ENCODE peak calls at places on chromosomes 5 and 9, in eight cellular contexts. One of them, this sample, is unnamed.

GRCh38 chr5:146076455-146076854 is 28.9 kb downstream of the PLAC8L1 start:
- DNase-seq in fibroblast of lung: no peak
- DNase-seq in hepatocyte: no peak
- DNase-seq in endothelial cell of umbilical vein: no peak
- DNase-seq in GM23338: peak
- DNase-seq in neuronal stem cell: peak
- DNase-seq in PC-9: no peak
- DNase-seq in A549: no peak
- DNase-seq in this sample: no peak

GRCh38 chr9:4939118-4939561 is 45.9 kb upstream of the JAK2 start:
- DNase-seq in endothelial cell of umbilical vein: peak
- DNase-seq in GM23338: no peak
- DNase-seq in fibroblast of lung: no peak
- DNase-seq in PC-9: no peak
- DNase-seq in neuronal stem cell: no peak
- DNase-seq in A549: no peak
- DNase-seq in hepatocyte: no peak
- DNase-seq in this sample: no peak

GRCh38 chr5:44845777-44846176 is 37.0 kb downstream of the MRPS30 start:
- DNase-seq in GM23338: no peak
- DNase-seq in endothelial cell of umbilical vein: no peak
- DNase-seq in fibroblast of lung: no peak
- DNase-seq in neuronal stem cell: no peak
- DNase-seq in A549: no peak
- DNase-seq in hepatocyte: no peak
- DNase-seq in PC-9: no peak
- DNase-seq in this sample: no peak

GRCh38 chr5:16933337-16933736 is 2.8 kb downstream of the MYO10 start:
- DNase-seq in A549: no peak
- DNase-seq in PC-9: no peak
- DNase-seq in neuronal stem cell: no peak
- DNase-seq in GM23338: no peak
- DNase-seq in fibroblast of lung: no peak
- DNase-seq in endothelial cell of umbilical vein: peak
- DNase-seq in hepatocyte: no peak
- DNase-seq in this sample: peak

GRCh38 chr5:136226401-136226800 is 33.4 kb upstream of the SMIM32 start:
- DNase-seq in A549: no peak
- DNase-seq in PC-9: no peak
- DNase-seq in hepatocyte: no peak
- DNase-seq in neuronal stem cell: no peak
- DNase-seq in endothelial cell of umbilical vein: no peak
- DNase-seq in GM23338: no peak
- DNase-seq in fibroblast of lung: no peak
- DNase-seq in this sample: no peak

GRCh38 chr9:132997591-132997990 is 19.1 kb downstream of the GFI1B start:
- DNase-seq in PC-9: no peak
- DNase-seq in neuronal stem cell: no peak
- DNase-seq in A549: no peak
- DNase-seq in endothelial cell of umbilical vein: no peak
- DNase-seq in hepatocyte: peak
- DNase-seq in GM23338: no peak
- DNase-seq in fibroblast of lung: no peak
- DNase-seq in this sample: peak

GRCh38 chr5:56094579-56095361 is 100.0 kb upstream of the IL6ST start:
- DNase-seq in PC-9: no peak
- DNase-seq in fibroblast of lung: no peak
- DNase-seq in neuronal stem cell: no peak
- DNase-seq in endothelial cell of umbilical vein: no peak
- DNase-seq in A549: no peak
- DNase-seq in GM23338: no peak
- DNase-seq in hepatocyte: no peak
- DNase-seq in this sample: no peak

GRCh38 chr5:103411721-103412120 is 150.9 kb downstream of the NUDT12 start:
- DNase-seq in PC-9: no peak
- DNase-seq in fibroblast of lung: no peak
- DNase-seq in GM23338: no peak
- DNase-seq in neuronal stem cell: no peak
- DNase-seq in A549: no peak
- DNase-seq in hepatocyte: no peak
- DNase-seq in endothelial cell of umbilical vein: no peak
- DNase-seq in this sample: no peak

GRCh38 chr5:4229866-4230265 is 634.2 kb downstream of the IRX1 start:
- DNase-seq in A549: no peak
- DNase-seq in neuronal stem cell: no peak
- DNase-seq in GM23338: no peak
- DNase-seq in PC-9: no peak
- DNase-seq in fibroblast of lung: no peak
- DNase-seq in hepatocyte: no peak
- DNase-seq in endothelial cell of umbilical vein: no peak
- DNase-seq in this sample: peak

GRCh38 chr5:168086104-168086610 is 205.3 kb upstream of the WWC1 start:
- DNase-seq in hepatocyte: peak
- DNase-seq in endothelial cell of umbilical vein: no peak
- DNase-seq in fibroblast of lung: no peak
- DNase-seq in A549: peak
- DNase-seq in neuronal stem cell: no peak
- DNase-seq in PC-9: peak
- DNase-seq in GM23338: peak
- DNase-seq in this sample: no peak

GRCh38 chr5:101977729-101978345 is 318.2 kb downstream of the SLCO4C1 start:
- DNase-seq in endothelial cell of umbilical vein: peak
- DNase-seq in A549: peak
- DNase-seq in GM23338: peak
- DNase-seq in PC-9: no peak
- DNase-seq in neuronal stem cell: peak
- DNase-seq in hepatocyte: peak
- DNase-seq in fibroblast of lung: peak
- DNase-seq in this sample: peak

GRCh38 chr5:154756871-154757646 is 1.9 kb downstream of the LARP1 start:
- DNase-seq in endothelial cell of umbilical vein: peak
- DNase-seq in neuronal stem cell: peak
- DNase-seq in GM23338: peak
- DNase-seq in hepatocyte: peak
- DNase-seq in PC-9: peak
- DNase-seq in A549: no peak
- DNase-seq in fibroblast of lung: peak
- DNase-seq in this sample: peak

GRCh38 chr5:34538026-34538672 is 118.0 kb upstream of the RAI14 start:
- DNase-seq in endothelial cell of umbilical vein: no peak
- DNase-seq in neuronal stem cell: no peak
- DNase-seq in hepatocyte: no peak
- DNase-seq in PC-9: no peak
- DNase-seq in fibroblast of lung: no peak
- DNase-seq in GM23338: peak
- DNase-seq in A549: no peak
- DNase-seq in this sample: no peak

GRCh38 chr9:37491939-37492338 is 6.2 kb downstream of the POLR1E start:
- DNase-seq in GM23338: no peak
- DNase-seq in A549: no peak
- DNase-seq in fibroblast of lung: no peak
- DNase-seq in hepatocyte: no peak
- DNase-seq in endothelial cell of umbilical vein: no peak
- DNase-seq in neuronal stem cell: no peak
- DNase-seq in PC-9: no peak
- DNase-seq in this sample: no peak

GRCh38 chr5:161258438-161258837 is 288.1 kb downstream of the GABRB2 start:
- DNase-seq in fibroblast of lung: no peak
- DNase-seq in endothelial cell of umbilical vein: no peak
- DNase-seq in A549: no peak
- DNase-seq in neuronal stem cell: no peak
- DNase-seq in hepatocyte: no peak
- DNase-seq in GM23338: no peak
- DNase-seq in PC-9: no peak
- DNase-seq in this sample: no peak

GRCh38 chr5:95892784-95893354 is 68.8 kb downstream of the ELL2 start:
- DNase-seq in fibroblast of lung: peak
- DNase-seq in A549: peak
- DNase-seq in hepatocyte: peak
- DNase-seq in GM23338: peak
- DNase-seq in endothelial cell of umbilical vein: peak
- DNase-seq in PC-9: no peak
- DNase-seq in neuronal stem cell: no peak
- DNase-seq in this sample: peak

GRCh38 chr5:88861213-88861612 is 21.8 kb downstream of the MEF2C start:
- DNase-seq in hepatocyte: no peak
- DNase-seq in endothelial cell of umbilical vein: no peak
- DNase-seq in GM23338: no peak
- DNase-seq in PC-9: peak
- DNase-seq in neuronal stem cell: no peak
- DNase-seq in A549: no peak
- DNase-seq in fibroblast of lung: no peak
- DNase-seq in this sample: no peak

DNA sequence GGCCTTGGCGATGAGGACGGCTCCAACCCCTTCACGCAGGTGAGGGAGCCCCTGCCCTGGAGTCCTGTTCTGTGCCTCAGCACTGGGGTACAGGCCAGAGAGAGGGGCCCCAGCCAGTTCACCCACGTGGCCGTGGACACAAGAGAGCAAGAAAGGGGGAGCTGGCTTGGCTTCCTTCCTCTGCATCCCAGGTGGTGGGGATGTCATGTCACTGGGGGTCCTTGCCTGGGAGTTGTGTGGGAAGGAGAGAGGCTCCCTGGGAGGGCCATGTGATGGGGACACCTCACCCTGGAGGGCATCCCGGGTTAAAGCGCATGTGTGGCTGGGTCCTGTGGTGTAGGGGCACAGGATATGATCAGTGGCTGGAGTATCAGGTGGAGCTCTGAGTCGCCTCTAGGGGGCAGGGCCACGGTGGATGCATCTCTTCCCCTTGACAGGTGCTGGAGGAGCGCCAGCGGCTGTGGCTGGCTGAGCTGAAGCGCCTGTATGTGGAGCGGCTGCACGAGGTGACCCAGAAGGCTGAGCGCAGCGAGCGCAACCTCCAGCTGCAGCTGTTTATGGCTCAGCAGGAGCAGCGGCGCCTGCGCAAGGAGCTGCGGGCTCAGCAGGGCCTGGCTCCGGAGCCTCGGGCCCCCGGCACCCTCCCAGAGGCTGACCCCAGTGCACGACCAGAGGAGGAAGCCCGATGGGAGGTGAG is 7.5 kb downstream of the N4BP3 start:
- DNase-seq in PC-9: peak
- DNase-seq in fibroblast of lung: peak
- DNase-seq in hepatocyte: peak
- DNase-seq in A549: peak
- DNase-seq in GM23338: peak
- DNase-seq in endothelial cell of umbilical vein: peak
- DNase-seq in neuronal stem cell: no peak
- DNase-seq in this sample: peak
- H3K4me2 ChIP-seq in PC-9: no peak
- H3K4me2 ChIP-seq in fibroblast of lung: peak
- H3K4me2 ChIP-seq in hepatocyte: no peak
- H3K4me2 ChIP-seq in A549: no peak
- H3K4me2 ChIP-seq in GM23338: no peak
- H3K4me2 ChIP-seq in endothelial cell of umbilical vein: no peak
- H3K4me2 ChIP-seq in neuronal stem cell: no peak
- H3K4me2 ChIP-seq in this sample: no peak

GRCh38 chr5:132473019-132473531 is 17.5 kb downstream of the IRF1 start:
- DNase-seq in GM23338: no peak
- DNase-seq in hepatocyte: no peak
- DNase-seq in neuronal stem cell: no peak
- DNase-seq in PC-9: no peak
- DNase-seq in endothelial cell of umbilical vein: no peak
- DNase-seq in fibroblast of lung: no peak
- DNase-seq in A549: no peak
- DNase-seq in this sample: no peak

GRCh38 chr5:132475531-132475930 is 15.0 kb downstream of the IRF1 start:
- DNase-seq in GM23338: no peak
- DNase-seq in neuronal stem cell: no peak
- DNase-seq in hepatocyte: peak
- DNase-seq in endothelial cell of umbilical vein: no peak
- DNase-seq in PC-9: no peak
- DNase-seq in fibroblast of lung: no peak
- DNase-seq in A549: no peak
- DNase-seq in this sample: peak

GRCh38 chr5:132473608-132474007 is 17.0 kb downstream of the IRF1 start:
- DNase-seq in GM23338: no peak
- DNase-seq in endothelial cell of umbilical vein: no peak
- DNase-seq in hepatocyte: no peak
- DNase-seq in A549: no peak
- DNase-seq in PC-9: no peak
- DNase-seq in neuronal stem cell: no peak
- DNase-seq in fibroblast of lung: no peak
- DNase-seq in this sample: no peak

GRCh38 chr5:132474881-132475511 is 15.6 kb downstream of the IRF1 start:
- DNase-seq in hepatocyte: no peak
- DNase-seq in fibroblast of lung: no peak
- DNase-seq in neuronal stem cell: no peak
- DNase-seq in PC-9: no peak
- DNase-seq in GM23338: peak
- DNase-seq in A549: no peak
- DNase-seq in endothelial cell of umbilical vein: no peak
- DNase-seq in this sample: peak

DNA sequence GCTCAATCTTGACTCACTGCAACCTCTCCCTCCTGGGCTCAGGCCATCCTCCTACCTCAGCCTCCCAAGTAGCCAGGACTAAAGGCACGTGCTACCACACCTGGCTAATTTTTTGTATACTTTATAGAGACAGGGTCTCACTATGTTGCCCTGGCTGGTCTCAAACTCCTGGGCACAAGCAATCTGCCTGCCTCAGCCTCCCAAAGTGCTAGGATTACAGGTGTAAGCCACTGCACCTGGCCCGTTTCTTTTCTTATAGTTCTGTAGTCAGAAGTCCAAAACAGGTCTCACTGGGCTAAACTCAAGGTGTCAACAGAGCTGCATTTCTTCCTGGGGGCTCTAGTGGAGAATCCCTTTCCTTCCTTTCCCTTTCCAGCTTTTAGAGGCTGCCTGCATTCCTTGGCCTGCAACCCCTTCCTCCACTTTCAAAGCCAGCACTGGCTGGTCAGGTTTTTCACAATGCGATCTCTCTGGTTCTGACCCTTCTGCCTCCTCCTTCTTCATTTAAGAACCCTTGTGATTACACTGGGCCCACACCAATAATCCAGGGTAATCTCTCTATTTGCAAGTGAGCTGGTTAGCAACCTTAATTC is 16.3 kb downstream of the IRF1 start:
- DNase-seq in GM23338: no peak
- DNase-seq in hepatocyte: no peak
- DNase-seq in fibroblast of lung: no peak
- DNase-seq in PC-9: no peak
- DNase-seq in endothelial cell of umbilical vein: no peak
- DNase-seq in neuronal stem cell: no peak
- DNase-seq in A549: no peak
- DNase-seq in this sample: no peak
- H3K4me2 ChIP-seq in GM23338: peak
- H3K4me2 ChIP-seq in hepatocyte: no peak
- H3K4me2 ChIP-seq in fibroblast of lung: no peak
- H3K4me2 ChIP-seq in PC-9: no peak
- H3K4me2 ChIP-seq in endothelial cell of umbilical vein: no peak
- H3K4me2 ChIP-seq in neuronal stem cell: no peak
- H3K4me2 ChIP-seq in A549: no peak
- H3K4me2 ChIP-seq in this sample: no peak

GRCh38 chr9:82513242-82513750 is 524.7 kb downstream of the SPATA31D1 start:
- DNase-seq in GM23338: no peak
- DNase-seq in neuronal stem cell: no peak
- DNase-seq in hepatocyte: no peak
- DNase-seq in A549: no peak
- DNase-seq in fibroblast of lung: peak
- DNase-seq in PC-9: no peak
- DNase-seq in endothelial cell of umbilical vein: no peak
- DNase-seq in this sample: no peak
- H3K4me2 ChIP-seq in GM23338: no peak
- H3K4me2 ChIP-seq in neuronal stem cell: no peak
- H3K4me2 ChIP-seq in hepatocyte: no peak
- H3K4me2 ChIP-seq in A549: no peak
- H3K4me2 ChIP-seq in fibroblast of lung: peak
- H3K4me2 ChIP-seq in PC-9: no peak
- H3K4me2 ChIP-seq in endothelial cell of umbilical vein: no peak
- H3K4me2 ChIP-seq in this sample: peak

GRCh38 chr9:110620726-110621125 is 41.2 kb upstream of the SVEP1 start:
- DNase-seq in hepatocyte: no peak
- DNase-seq in endothelial cell of umbilical vein: no peak
- DNase-seq in neuronal stem cell: no peak
- DNase-seq in fibroblast of lung: peak
- DNase-seq in A549: no peak
- DNase-seq in PC-9: no peak
- DNase-seq in GM23338: no peak
- DNase-seq in this sample: no peak
- H3K4me2 ChIP-seq in hepatocyte: no peak
- H3K4me2 ChIP-seq in endothelial cell of umbilical vein: no peak
- H3K4me2 ChIP-seq in neuronal stem cell: no peak
- H3K4me2 ChIP-seq in fibroblast of lung: no peak
- H3K4me2 ChIP-seq in A549: no peak
- H3K4me2 ChIP-seq in PC-9: no peak
- H3K4me2 ChIP-seq in GM23338: no peak
- H3K4me2 ChIP-seq in this sample: no peak

This sample was measured in osteoblast.